ENCODE peak calls at places on chromosomes 4 and X, in four cellular contexts. P is H1, N is K562, W is HepG2. M is an unnamed sample.

GRCh38 chrX:123450217-123450616 is 266.1 kb downstream of the GRIA3 start:
- DNase-seq in P (no peak), N (peak; percentile 14), W (peak; percentile 3), M (no peak)

GRCh38 chrX:97026406-97026805 is 142.7 kb downstream of the RPA4 start:
- DNase-seq in P (no peak), N (no peak), W (no peak), M (no peak)

GRCh38 chrX:142637206-142637605 is 388.5 kb upstream of the SPANXN4 start:
- DNase-seq in P (no peak), N (no peak), W (no peak), M (no peak)

GRCh38 chr4:145804134-145804533 is 124.2 kb downstream of the C4orf51 start:
- DNase-seq in P (no peak), N (no peak), W (peak; percentile 54), M (no peak)

GRCh38 chr4:83905952-83906351 is 370.0 kb downstream of the GPAT3 start:
- DNase-seq in P (peak; percentile 49), N (no peak), W (peak; percentile 3), M (no peak)

GRCh38 chrX:133661962-133662839 is 246.9 kb upstream of the GPC4 start:
- DNase-seq in P (no peak), N (no peak), W (peak; percentile 20), M (no peak)

GRCh38 chr4:20368926-20369325 is 117.2 kb downstream of the SLIT2 start:
- DNase-seq in P (no peak), N (no peak), W (no peak), M (no peak)

GRCh38 chr4:55172694-55173287 is 47.4 kb upstream of the KDR start:
- DNase-seq in P (no peak), N (no peak), W (no peak), M (no peak)

GRCh38 chrX:130696542-130696941 is 206.5 kb downstream of the ENOX2 start:
- DNase-seq in P (no peak), N (no peak), W (no peak), M (no peak)

GRCh38 chr4:138045036-138045435 is 197.1 kb downstream of the SLC7A11 start:
- DNase-seq in P (no peak), N (no peak), W (no peak), M (no peak)

GRCh38 chr4:66704243-66704642 is 841.1 kb downstream of the CENPC start:
- DNase-seq in P (no peak), N (no peak), W (no peak), M (no peak)

GRCh38 chr4:140229881-140230280 is 75.9 kb upstream of the MAML3 start:
- DNase-seq in P (peak; percentile 11), N (no peak), W (no peak), M (no peak)

GRCh38 chr4:48268956-48269860 is at the start of gene TEC:
- DNase-seq in P (peak; percentile 83), N (peak; percentile 70), W (no peak), M (no peak)

GRCh38 chrX:37905436-37906147 is 58.2 kb upstream of the DYNLT3 start:
- DNase-seq in P (peak; percentile 67), N (no peak), W (no peak), M (no peak)

GRCh38 chrX:19964017-19964710 is 26.7 kb downstream of the BCLAF3 start:
- DNase-seq in P (no peak), N (no peak), W (no peak), M (no peak)

GRCh38 chr4:81113024-81113423 is 82.5 kb downstream of the BMP3 start:
- DNase-seq in P (no peak), N (no peak), W (no peak), M (no peak)

GRCh38 chrX:133783273-133783672 is 202.1 kb downstream of the GPC3 start:
- DNase-seq in P (no peak), N (no peak), W (no peak), M (peak; percentile 16)

GRCh38 chrX:16658284-16658683 is 8.3 kb downstream of the S100G start:
- DNase-seq in P (no peak), N (no peak), W (no peak), M (no peak)

GRCh38 chrX:112738347-112739033 is 58.8 kb upstream of the LHFPL1 start:
- DNase-seq in P (no peak), N (no peak), W (no peak), M (no peak)

GRCh38 chr4:112082954-112083586 is 62.2 kb upstream of the FAM241A start:
- DNase-seq in P (no peak), N (no peak), W (peak; percentile 86), M (no peak)

GRCh38 chr4:120158860-120159259 is 92.2 kb upstream of the MAD2L1 start:
- DNase-seq in P (no peak), N (no peak), W (no peak), M (no peak)

DNA sequence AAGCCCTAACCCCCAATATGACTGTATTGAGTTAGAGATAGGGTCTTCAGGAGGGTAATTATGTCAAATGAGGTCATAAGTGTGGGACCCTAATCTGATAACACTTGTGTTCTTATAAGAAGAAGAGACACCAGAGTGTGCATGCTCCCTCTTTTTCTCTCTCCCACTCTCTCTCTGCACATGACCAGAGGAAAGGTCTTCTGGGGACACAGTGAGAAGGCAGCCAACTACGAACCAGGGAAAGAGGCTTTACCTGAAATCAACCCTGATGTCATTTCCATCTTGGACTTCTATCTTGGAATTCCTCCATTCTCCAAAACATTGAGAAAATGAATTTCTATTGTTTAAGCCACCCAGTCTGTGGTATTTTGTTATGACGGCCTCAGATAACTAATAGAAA is 97.2 kb upstream of the MAD2L1 start:
- DNase-seq in P (no peak), N (no peak), W (no peak), M (no peak)
- TF ChIP-seq HDAC6 in P (no peak), N (no peak), W (no peak), M (no peak)

GRCh38 chr4:85557016-85557901 is 82.3 kb downstream of the ARHGAP24 start:
- DNase-seq in P (no peak), N (no peak), W (no peak), M (peak; percentile 68)
- TF ChIP-seq HDAC6 in P (no peak), N (no peak), W (no peak), M (no peak)

GRCh38 chr4:181478675-181479074 is 764.5 kb upstream of the TENM3 start:
- DNase-seq in P (no peak), N (no peak), W (no peak), M (no peak)

GRCh38 chr4:181479145-181479544 is 764.1 kb upstream of the TENM3 start:
- DNase-seq in P (no peak), N (no peak), W (no peak), M (no peak)

GRCh38 chr4:181475781-181476180 is 767.4 kb upstream of the TENM3 start:
- DNase-seq in P (peak; percentile 49), N (no peak), W (no peak), M (no peak)
- TF ChIP-seq HDAC6 in P (no peak), N (no peak), W (no peak), M (no peak)

GRCh38 chrX:125203737-125204578 is 115.7 kb upstream of the TEX13C start:
- DNase-seq in P (no peak), N (peak; percentile 10), W (no peak), M (no peak)

GRCh38 chrX:125205918-125206665 is 113.6 kb upstream of the TEX13C start:
- DNase-seq in P (peak; percentile 45), N (no peak), W (no peak), M (no peak)

GRCh38 chrX:125203379-125203736 is 116.3 kb upstream of the TEX13C start:
- DNase-seq in P (peak; percentile 61), N (no peak), W (no peak), M (no peak)

GRCh38 chrX:125202486-125203378 is 116.9 kb upstream of the TEX13C start:
- DNase-seq in P (peak; percentile 48), N (no peak), W (no peak), M (no peak)

DNA sequence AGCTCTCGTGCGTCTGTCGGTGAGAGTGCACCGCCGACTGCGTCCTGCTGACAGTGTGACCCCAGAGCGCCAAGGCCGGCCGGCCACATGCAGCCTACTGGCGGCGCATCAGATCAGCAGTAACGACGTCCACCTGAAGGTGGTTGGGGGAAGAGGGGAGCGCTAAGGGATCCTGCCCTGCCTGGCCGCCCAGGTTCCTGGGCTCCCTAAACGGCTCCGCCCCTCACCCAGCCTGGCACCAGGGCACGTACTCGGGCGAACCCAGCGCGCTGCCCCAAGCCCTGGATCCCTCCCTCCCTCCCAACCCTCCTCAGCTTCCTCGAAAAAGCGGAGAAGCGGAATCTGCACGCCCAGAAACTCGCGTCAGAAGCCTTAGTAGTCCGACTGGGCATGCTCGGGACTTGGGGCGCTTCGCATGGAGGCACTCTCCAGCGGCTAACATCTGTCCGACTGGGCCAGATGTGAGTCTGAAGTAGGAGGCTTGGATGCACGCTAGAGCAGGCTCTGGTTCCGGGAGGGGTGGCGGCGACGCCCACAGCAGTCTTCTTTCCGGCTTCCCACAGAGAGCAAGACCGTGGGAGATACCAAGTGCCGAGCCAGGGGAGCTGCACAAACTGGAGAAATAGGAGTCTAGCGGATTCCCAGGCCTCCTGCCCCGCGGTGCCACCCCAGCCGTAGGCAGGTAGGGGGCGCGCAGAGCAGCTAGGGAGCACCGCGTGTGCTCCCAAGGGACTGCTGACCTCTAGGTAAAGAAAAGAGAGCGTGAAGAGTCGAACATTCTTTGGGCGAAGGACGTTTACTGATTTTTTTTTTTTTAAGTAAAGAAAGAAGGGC is 114.4 kb upstream of the TEX13C start:
- DNase-seq in P (peak; percentile 57), N (peak; percentile 10), W (no peak), M (no peak)
- TF ChIP-seq HDAC6 in P (no peak), N (no peak), W (no peak), M (no peak)

DNA sequence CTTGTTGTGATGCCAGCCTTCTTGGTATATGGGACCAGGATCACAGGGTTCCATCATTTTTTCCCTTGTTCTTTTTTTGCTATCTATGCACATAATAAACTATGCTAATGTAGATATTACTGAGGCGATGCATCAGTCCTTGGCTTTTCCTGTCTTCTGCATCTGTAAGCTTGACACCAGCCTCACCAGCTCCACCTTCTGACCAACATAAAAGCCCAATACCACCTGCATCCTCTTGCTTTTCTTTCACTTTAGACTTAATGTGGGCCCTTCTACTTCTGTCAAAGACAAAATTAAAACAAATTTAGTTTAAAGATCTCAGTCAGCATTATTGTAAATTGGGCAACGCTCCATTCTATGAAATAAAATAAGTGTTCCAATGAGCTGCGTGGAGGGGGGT is 1718.8 kb upstream of the PCDH10 start:
- DNase-seq in P (no peak), N (no peak), W (no peak), M (no peak)
- TF ChIP-seq HDAC6 in P (no peak), N (no peak), W (no peak), M (no peak)

GRCh38 chrX:100969936-100970335 is 428 bp downstream of the ARL13A start:
- DNase-seq in P (no peak), N (no peak), W (no peak), M (no peak)
- TF ChIP-seq HDAC6 in P (no peak), N (no peak), W (no peak), M (no peak)

GRCh38 chrX:65686246-65686645 is 18.8 kb downstream of the MSN start:
- DNase-seq in P (no peak), N (no peak), W (no peak), M (no peak)

GRCh38 chrX:65687367-65687766 is 19.9 kb downstream of the MSN start:
- DNase-seq in P (no peak), N (no peak), W (no peak), M (no peak)

GRCh38 chrX:65689377-65689776 is 21.9 kb downstream of the MSN start:
- DNase-seq in P (no peak), N (no peak), W (no peak), M (no peak)

GRCh38 chrX:65688403-65688881 is 21.0 kb downstream of the MSN start:
- DNase-seq in P (no peak), N (no peak), W (no peak), M (peak; percentile 74)

GRCh38 chrX:65690057-65690855 is 22.8 kb downstream of the MSN start:
- DNase-seq in P (no peak), N (no peak), W (no peak), M (no peak)
- TF ChIP-seq HDAC6 in P (no peak), N (no peak), W (no peak), M (no peak)

GRCh38 chr4:7792616-7793015 is 147.0 kb downstream of the AFAP1 start:
- DNase-seq in P (no peak), N (no peak), W (no peak), M (no peak)
- TF ChIP-seq HDAC6 in P (no peak), N (no peak), W (no peak), M (no peak)

M was measured in GM12878.